ENCODE peak calls at places on chromosomes 16 and 17, in six cellular contexts. M, P, Q, W, A and Y are unnamed samples.

GRCh38 chr16:1917665-1918111 is 527 bp downstream of the HS3ST6 start:
- DNase-seq in M (no peak), P (peak; percentile 50), Q (peak; percentile 57), W (no peak), A (no peak), Y (no peak)

GRCh38 chr17:6471531-6472465 is 27.5 kb downstream of the PIMREG start:
- DNase-seq in M (no peak), A (no peak), P (no peak), W (peak; percentile 43), Q (no peak), Y (no peak)

GRCh38 chr16:76676356-76676755 is 399.2 kb downstream of the CNTNAP4 start:
- DNase-seq in A (no peak), M (no peak), W (no peak), P (no peak), Q (no peak), Y (no peak)

GRCh38 chr17:74453665-74454196 is 12.7 kb upstream of the CD300A start:
- DNase-seq in M (peak; percentile 80), Q (no peak), P (peak; percentile 97), W (peak; percentile 70), A (no peak), Y (peak; percentile 55)

GRCh38 chr16:86362155-86362849 is 148.0 kb upstream of the FOXF1 start:
- DNase-seq in M (no peak), A (no peak), Q (no peak), P (no peak), W (no peak), Y (no peak)

GRCh38 chr17:27950995-27951394 is 57.8 kb upstream of the LYRM9 start:
- DNase-seq in M (no peak), Q (no peak), W (no peak), A (no peak), P (no peak), Y (no peak)

GRCh38 chr17:49157784-49158183 is 25.2 kb downstream of the B4GALNT2 start:
- DNase-seq in W (peak; percentile 13), A (no peak), Q (no peak), M (no peak), P (no peak), Y (no peak)

GRCh38 chr16:80263848-80264694 is 276.7 kb upstream of the DYNLRB2 start:
- DNase-seq in W (no peak), P (no peak), Q (no peak), A (no peak), M (no peak), Y (no peak)

GRCh38 chr17:66275651-66276050 is 26.8 kb upstream of the PRKCA start:
- DNase-seq in Q (no peak), M (no peak), A (no peak), P (no peak), W (peak; percentile 59), Y (no peak)

GRCh38 chr16:75591001-75591852 is 25.0 kb downstream of the GABARAPL2 start:
- DNase-seq in Q (no peak), P (no peak), M (no peak), A (no peak), W (peak; percentile 75), Y (no peak)

GRCh38 chr16:70432304-70432799 is 6.5 kb downstream of the ST3GAL2 start:
- DNase-seq in P (no peak), W (no peak), M (no peak), Q (no peak), A (peak; percentile 35), Y (no peak)

GRCh38 chr17:28306954-28307401 is 12.0 kb upstream of the TMEM97 start:
- DNase-seq in W (no peak), A (no peak), Q (no peak), P (no peak), M (no peak), Y (no peak)

GRCh38 chr17:37117743-37118142 is 169.0 kb downstream of the AATF start:
- DNase-seq in P (no peak), M (no peak), Q (no peak), A (no peak), W (peak; percentile 37), Y (no peak)

GRCh38 chr16:86554599-86554916 is 477 bp downstream of the MTHFSD start:
- DNase-seq in Q (no peak), A (no peak), M (no peak), W (peak; percentile 5), P (no peak), Y (no peak)

GRCh38 chr17:2851615-2852014 is 55.4 kb downstream of the RAP1GAP2 start:
- DNase-seq in W (no peak), P (no peak), A (no peak), M (no peak), Q (no peak), Y (no peak)

GRCh38 chr17:70225272-70225671 is 55.9 kb downstream of the KCNJ2 start:
- DNase-seq in M (no peak), Q (no peak), W (no peak), A (no peak), P (no peak), Y (no peak)

GRCh38 chr17:20189322-20189721 is 180.2 kb downstream of the SPECC1 start:
- DNase-seq in A (no peak), Q (no peak), M (no peak), W (no peak), P (no peak), Y (no peak)

GRCh38 chr16:30476991-30477390 is 4.4 kb downstream of the ITGAL start:
- DNase-seq in M (no peak), A (no peak), W (no peak), P (no peak), Q (no peak), Y (no peak)

GRCh38 chr17:63995626-63996025 is 2.5 kb upstream of the PRR29 start:
- DNase-seq in P (no peak), W (no peak), A (no peak), M (no peak), Q (peak; percentile 38), Y (no peak)

GRCh38 chr16:57001026-57001669 is 11.8 kb downstream of the NLRC5 start:
- DNase-seq in P (no peak), W (no peak), M (peak; percentile 49), Q (no peak), A (no peak), Y (no peak)

GRCh38 chr16:85878875-85879274 is 20.1 kb upstream of the IRF8 start:
- DNase-seq in W (peak; percentile 67), M (no peak), A (no peak), Q (no peak), P (no peak), Y (no peak)

GRCh38 chr17:81977211-81978091 is at the start of gene ASPSCR1:
- DNase-seq in W (peak; percentile 95), Q (peak; percentile 96), M (peak; percentile 94), P (peak; percentile 97), A (peak; percentile 82), Y (peak; percentile 85)

GRCh38 chr16:66107661-66108060 is 258.8 kb upstream of the CDH5 start:
- DNase-seq in M (no peak), P (no peak), Q (no peak), W (peak; percentile 76), A (no peak), Y (no peak)

GRCh38 chr16:50588276-50588675 is 40.1 kb downstream of the NKD1 start:
- DNase-seq in Q (no peak), M (no peak), A (no peak), P (peak; percentile 3), W (no peak), Y (no peak)

GRCh38 chr17:1146551-1147265 is 33.1 kb downstream of the ABR start:
- DNase-seq in Q (no peak), M (no peak), A (no peak), W (no peak), P (no peak), Y (no peak)

GRCh38 chr17:1143573-1143972 is 36.2 kb downstream of the ABR start:
- DNase-seq in Q (no peak), W (peak; percentile 47), A (no peak), P (no peak), M (no peak), Y (no peak)

GRCh38 chr17:1144139-1144538 is 35.6 kb downstream of the ABR start:
- DNase-seq in Q (no peak), P (no peak), A (no peak), W (no peak), M (no peak), Y (no peak)

GRCh38 chr17:1145311-1145986 is 34.3 kb downstream of the ABR start:
- DNase-seq in Q (no peak), M (no peak), A (no peak), W (no peak), P (no peak), Y (no peak)

GRCh38 chr17:1142503-1143095 is 37.2 kb downstream of the ABR start:
- DNase-seq in P (no peak), W (no peak), Q (no peak), M (no peak), A (no peak), Y (no peak)
- H3K4me3 ChIP-seq in P (no peak overlapping the region), W (no peak overlapping the region), Q (no peak overlapping the region), M (no peak overlapping the region), A (no peak overlapping the region), Y (no peak overlapping the region)

DNA sequence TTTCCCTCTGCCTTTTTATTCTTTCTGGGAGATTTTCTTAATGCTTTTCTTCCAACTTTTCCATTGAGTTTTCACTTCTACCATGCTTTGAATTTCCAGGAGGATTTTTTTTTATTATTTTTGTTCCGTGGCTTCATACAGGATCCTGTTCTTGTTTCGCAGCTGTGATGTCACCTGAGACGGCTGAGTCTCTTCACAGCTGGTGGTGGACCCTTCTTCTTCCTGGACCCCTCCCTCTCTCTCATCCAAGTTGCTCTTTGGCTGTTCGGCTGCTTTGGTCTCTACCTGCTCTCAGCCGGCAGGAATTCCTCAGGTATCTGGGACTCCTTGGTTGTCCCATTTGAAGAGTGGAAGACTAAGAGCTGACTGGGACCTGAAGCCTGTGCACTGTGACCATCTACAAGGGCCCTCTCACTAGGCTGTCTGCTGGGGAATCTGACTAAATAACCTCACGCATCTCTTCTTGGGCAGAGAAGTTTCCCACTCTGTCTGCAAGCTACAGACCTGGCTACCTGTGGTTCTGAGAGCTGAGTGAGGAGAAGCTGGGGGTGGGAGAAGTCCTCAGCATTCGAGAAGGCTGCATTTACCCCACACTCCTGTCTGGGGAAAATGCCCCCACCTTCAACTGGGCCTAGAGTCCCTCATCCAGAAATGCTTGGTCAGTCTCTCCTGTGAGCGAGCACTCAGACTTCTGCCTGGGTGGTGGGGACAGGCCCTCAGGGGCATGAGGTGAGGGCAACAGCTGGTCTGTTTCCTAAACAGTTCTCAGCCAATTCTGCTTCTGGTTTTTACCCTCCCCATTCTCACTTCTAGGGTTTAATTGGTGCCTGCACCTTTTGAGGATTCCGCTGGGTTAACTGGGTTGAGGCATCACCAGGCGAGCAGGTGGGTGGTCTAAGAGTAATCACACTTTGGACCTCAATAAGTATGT is 98.8 kb downstream of the CYTH1 start:
- DNase-seq in Q (no peak), W (no peak), P (no peak), M (no peak), A (no peak), Y (no peak)
- H3K4me3 ChIP-seq in Q (no peak overlapping the region), W (no peak overlapping the region), P (no peak overlapping the region), M (no peak overlapping the region), A (no peak overlapping the region), Y (no peak overlapping the region)

GRCh38 chr17:1227365-1227764 is 42.9 kb upstream of the BHLHA9 start:
- DNase-seq in A (no peak), P (no peak), W (no peak), M (no peak), Q (no peak), Y (no peak)
- H3K4me3 ChIP-seq in A (peak overlapping the region; percentile 60), P (peak overlapping the region; percentile 61), W (no peak overlapping the region), M (no peak overlapping the region), Q (peak overlapping the region; percentile 62), Y (no peak overlapping the region)

DNA sequence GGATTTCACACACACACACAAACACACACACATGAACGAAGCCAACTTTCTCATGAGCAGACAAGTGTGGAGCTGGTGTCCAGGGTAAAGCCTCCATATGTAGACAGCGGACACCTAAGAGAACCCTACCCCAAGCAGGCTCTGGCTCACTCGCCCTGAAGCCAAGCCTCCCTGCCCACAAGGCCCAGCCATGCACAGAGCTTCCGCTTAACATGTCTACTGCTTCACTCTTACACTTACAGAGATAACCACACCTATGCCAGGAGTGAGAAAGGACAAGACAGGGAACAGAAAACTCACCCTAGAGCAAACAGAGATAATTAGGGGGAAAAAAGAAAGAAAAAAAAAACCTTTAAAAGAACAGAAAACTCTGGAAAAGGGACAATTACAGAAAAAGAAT is 67.5 kb downstream of the CYTH1 start:
- DNase-seq in M (no peak), Q (no peak), P (no peak), W (no peak), A (no peak), Y (no peak)
- H3K4me3 ChIP-seq in M (no peak overlapping the region), Q (no peak overlapping the region), P (no peak overlapping the region), W (no peak overlapping the region), A (no peak overlapping the region), Y (no peak overlapping the region)